ENCODE peak calls at places on chromosome 12, in four cellular contexts. M is fibroblast of mammary gland, R is AG09309, L is colonic mucosa. K is an unnamed sample.

GRCh38 chr12:124768462-124769165 is 95.0 kb downstream of the SCARB1 start:
- DNase-seq in M (no peak), R (no peak), L (no peak), K (no peak)

GRCh38 chr12:86914716-86915115 is 658.5 kb upstream of the MGAT4C start:
- DNase-seq in M (peak; percentile 52), R (no peak), L (no peak), K (peak; percentile 31)

GRCh38 chr12:119229837-119230236 is 51.1 kb downstream of the HSPB8 start:
- DNase-seq in M (peak; percentile 29), R (no peak), L (peak; percentile 24), K (no peak)

GRCh38 chr12:94074216-94074969 is 74.0 kb upstream of the PLXNC1 start:
- DNase-seq in M (peak; percentile 72), R (no peak), L (no peak), K (no peak)

GRCh38 chr12:96303656-96304055 is 96.6 kb downstream of the CDK17 start:
- DNase-seq in M (no peak), R (no peak), L (no peak), K (no peak)

GRCh38 chr12:7060353-7060954 is at the start of gene C1S:
- DNase-seq in M (peak; percentile 99), R (peak; percentile 98), L (peak; percentile 51), K (peak; percentile 89)

GRCh38 chr12:126069549-126070165 is 1004.4 kb downstream of the AACS start:
- DNase-seq in M (peak; percentile 58), R (peak; percentile 14), L (peak; percentile 57), K (peak; percentile 63)

GRCh38 chr12:21502164-21502496 is 541 bp downstream of the GOLT1B start:
- DNase-seq in M (peak; percentile 31), R (no peak), L (peak; percentile 43), K (no peak)

GRCh38 chr12:120783197-120783596 is 57.6 kb downstream of the ACADS start:
- DNase-seq in M (peak; percentile 84), R (peak; percentile 1), L (no peak), K (no peak)

GRCh38 chr12:15192721-15193120 is 28.5 kb downstream of the RERG start:
- DNase-seq in M (peak; percentile 65), R (no peak), L (no peak), K (no peak)

GRCh38 chr12:11822071-11822818 is 172.8 kb downstream of the ETV6 start:
- DNase-seq in M (peak; percentile 64), R (no peak), L (no peak), K (peak; percentile 51)

GRCh38 chr12:125639826-125640225 is 574.6 kb downstream of the AACS start:
- DNase-seq in M (no peak), R (no peak), L (no peak), K (no peak)

GRCh38 chr12:65696227-65696626 is 128.1 kb upstream of the HMGA2 start:
- DNase-seq in M (peak; percentile 36), R (no peak), L (no peak), K (no peak)

GRCh38 chr12:25130741-25131188 is 64.2 kb downstream of the DNAI7 start:
- DNase-seq in M (peak; percentile 62), R (peak; percentile 23), L (no peak), K (peak; percentile 19)

GRCh38 chr12:67539946-67540345 is 108.6 kb upstream of the DYRK2 start:
- DNase-seq in M (peak; percentile 60), R (no peak), L (no peak), K (no peak)

GRCh38 chr12:96454396-96454795 is 35.0 kb upstream of the CFAP54 start:
- DNase-seq in M (no peak), R (no peak), L (no peak), K (no peak)

GRCh38 chr12:59151243-59151642 is 230.9 kb upstream of the LRIG3 start:
- DNase-seq in M (peak; percentile 15), R (peak; percentile 13), L (no peak), K (no peak)

GRCh38 chr12:110745632-110746284 is 3.1 kb upstream of the PPP1CC start:
- DNase-seq in M (peak; percentile 25), R (no peak), L (no peak), K (no peak)

GRCh38 chr12:126706300-126706699 is 1560.7 kb upstream of the TMEM132C start:
- DNase-seq in M (no peak), R (no peak), L (no peak), K (no peak)

GRCh38 chr12:47219243-47219642 is 139.5 kb upstream of the AMIGO2 start:
- DNase-seq in M (peak; percentile 33), R (no peak), L (no peak), K (no peak)

GRCh38 chr12:11769723-11770514 is 120.4 kb downstream of the ETV6 start:
- DNase-seq in M (no peak), R (no peak), L (peak; percentile 75), K (no peak)

GRCh38 chr12:106254724-106255123 is 6.9 kb upstream of the CKAP4 start:
- DNase-seq in M (no peak), R (no peak), L (peak; percentile 8), K (no peak)

DNA sequence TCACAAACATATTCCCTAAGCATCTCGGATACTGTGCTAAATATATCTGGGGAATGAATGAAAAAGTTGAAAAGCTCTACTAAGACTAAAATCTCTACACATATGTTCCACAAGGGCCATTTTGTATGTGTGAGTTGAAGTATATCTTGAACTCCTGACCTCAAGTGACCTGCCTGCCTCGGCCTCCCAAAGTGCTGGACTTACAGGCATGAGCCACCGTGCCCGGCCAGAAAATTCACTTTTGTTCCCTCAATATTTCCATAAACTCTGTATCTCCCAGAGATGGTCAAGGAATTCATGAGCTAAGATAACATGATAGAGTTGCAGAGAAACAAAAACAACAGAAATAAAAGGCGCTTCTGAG is 1.5 kb upstream of the TUBA1C start:
- DNase-seq in M (no peak), R (no peak), L (no peak), K (no peak)
- H3K4me3 ChIP-seq in M (peak overlapping the region; percentile 94), R (no peak overlapping the region), L (no peak overlapping the region), K (no peak overlapping the region)

DNA sequence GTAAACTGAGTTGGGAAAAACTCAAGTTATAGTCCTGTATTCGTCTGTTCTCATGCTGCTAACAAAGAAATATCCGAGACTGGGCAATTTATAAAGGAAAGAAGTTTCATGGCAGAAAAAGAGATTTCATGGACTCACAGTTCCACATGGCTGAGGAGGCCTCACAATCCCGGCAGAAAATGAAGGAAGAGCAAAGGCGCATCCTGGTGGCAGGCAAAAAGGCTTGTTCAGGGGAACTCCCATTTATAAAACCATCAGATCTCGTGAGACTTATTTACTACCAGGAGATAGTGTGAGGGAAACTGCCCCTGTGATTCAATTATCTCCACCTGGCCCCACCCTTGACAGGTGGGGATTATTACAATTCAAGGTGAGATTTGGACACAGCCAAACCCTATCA is 292.6 kb upstream of the SYT1 start:
- DNase-seq in M (no peak), R (no peak), L (no peak), K (no peak)
- TF ChIP-seq CTCF in M (no peak), R (no peak), L (no peak), K (no peak)

GRCh38 chr12:109221277-109221931 is 87.7 kb downstream of the FOXN4 start:
- DNase-seq in M (no peak), R (no peak), L (no peak), K (no peak)
- H3K4me3 ChIP-seq in M (no peak overlapping the region), R (no peak overlapping the region), L (no peak overlapping the region), K (no peak overlapping the region)

GRCh38 chr12:54824402-54824801 is 29.9 kb upstream of the MUCL1 start:
- DNase-seq in M (no peak), R (no peak), L (no peak), K (no peak)
- TF ChIP-seq CTCF in M (peak; percentile 10), R (no peak), L (no peak), K (no peak)

DNA sequence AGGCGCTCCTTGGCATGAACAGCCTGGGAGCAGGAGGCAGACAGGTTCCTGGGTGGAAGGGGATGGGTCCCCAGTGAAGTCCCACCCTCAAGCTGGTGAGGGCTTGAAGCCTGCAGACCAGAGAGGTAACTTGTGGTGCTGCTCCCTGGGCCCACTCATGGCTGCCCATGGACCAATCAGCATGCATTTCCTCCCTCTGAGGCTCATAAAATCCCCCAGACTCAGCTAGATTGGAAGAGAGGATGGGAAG is 50.2 kb downstream of the A2M start:
- DNase-seq in M (no peak), R (no peak), L (no peak), K (no peak)
- H3K4me3 ChIP-seq in M (peak overlapping the region; percentile 69), R (no peak overlapping the region), L (peak overlapping the region; percentile 78), K (no peak overlapping the region)